ENCODE peak calls at places on chromosomes 16 and 17, in eight cellular contexts. One of them, this sample, is unnamed.

GRCh38 chr16:29806641-29807425 is 504 bp downstream of the MAZ start:
- ATAC-seq in CD4-positive, CD25-positive, alpha-beta regulatory T cell: no peak
- ATAC-seq in HCT116: peak; percentile 24
- ATAC-seq in left lung: no peak
- ATAC-seq in heart left ventricle: no peak
- ATAC-seq in right cardiac atrium: no peak
- ATAC-seq in aorta: no peak
- ATAC-seq in body of pancreas: no peak
- ATAC-seq in this sample: no peak

GRCh38 chr17:35665662-35666061 is 65.8 kb upstream of the RASL10B start:
- ATAC-seq in CD4-positive, CD25-positive, alpha-beta regulatory T cell: no peak
- ATAC-seq in HCT116: no peak
- ATAC-seq in left lung: no peak
- ATAC-seq in heart left ventricle: no peak
- ATAC-seq in right cardiac atrium: no peak
- ATAC-seq in aorta: no peak
- ATAC-seq in body of pancreas: no peak
- ATAC-seq in this sample: no peak

GRCh38 chr17:33292981-33293867 is at the start of gene ASIC2:
- ATAC-seq in CD4-positive, CD25-positive, alpha-beta regulatory T cell: no peak
- ATAC-seq in HCT116: no peak
- ATAC-seq in left lung: peak; percentile 39
- ATAC-seq in heart left ventricle: no peak
- ATAC-seq in right cardiac atrium: no peak
- ATAC-seq in aorta: no peak
- ATAC-seq in body of pancreas: peak; percentile 27
- ATAC-seq in this sample: no peak

GRCh38 chr16:49491736-49492089 is 118.1 kb downstream of the C16orf78 start:
- ATAC-seq in CD4-positive, CD25-positive, alpha-beta regulatory T cell: no peak
- ATAC-seq in HCT116: peak; percentile 83
- ATAC-seq in left lung: peak; percentile 62
- ATAC-seq in heart left ventricle: peak; percentile 55
- ATAC-seq in right cardiac atrium: peak; percentile 87
- ATAC-seq in aorta: peak; percentile 61
- ATAC-seq in body of pancreas: peak; percentile 50
- ATAC-seq in this sample: peak; percentile 56

GRCh38 chr17:6548034-6548433 is 8.3 kb downstream of the PITPNM3 start:
- ATAC-seq in CD4-positive, CD25-positive, alpha-beta regulatory T cell: no peak
- ATAC-seq in HCT116: no peak
- ATAC-seq in left lung: no peak
- ATAC-seq in heart left ventricle: no peak
- ATAC-seq in right cardiac atrium: no peak
- ATAC-seq in aorta: no peak
- ATAC-seq in body of pancreas: no peak
- ATAC-seq in this sample: no peak

GRCh38 chr17:62781356-62781755 is 26.8 kb downstream of the MARCHF10 start:
- ATAC-seq in CD4-positive, CD25-positive, alpha-beta regulatory T cell: no peak
- ATAC-seq in HCT116: no peak
- ATAC-seq in left lung: peak; percentile 63
- ATAC-seq in heart left ventricle: no peak
- ATAC-seq in right cardiac atrium: no peak
- ATAC-seq in aorta: no peak
- ATAC-seq in body of pancreas: no peak
- ATAC-seq in this sample: no peak

GRCh38 chr17:4599505-4600281 is 15.4 kb downstream of the SMTNL2 start:
- ATAC-seq in CD4-positive, CD25-positive, alpha-beta regulatory T cell: no peak
- ATAC-seq in HCT116: no peak
- ATAC-seq in left lung: peak; percentile 68
- ATAC-seq in heart left ventricle: peak; percentile 25
- ATAC-seq in right cardiac atrium: peak; percentile 53
- ATAC-seq in aorta: peak; percentile 53
- ATAC-seq in body of pancreas: peak; percentile 16
- ATAC-seq in this sample: peak; percentile 64

GRCh38 chr17:63399316-63399715 is 46.8 kb downstream of the CYB561 start:
- ATAC-seq in CD4-positive, CD25-positive, alpha-beta regulatory T cell: no peak
- ATAC-seq in HCT116: no peak
- ATAC-seq in left lung: peak; percentile 21
- ATAC-seq in heart left ventricle: peak; percentile 31
- ATAC-seq in right cardiac atrium: peak; percentile 4
- ATAC-seq in aorta: no peak
- ATAC-seq in body of pancreas: no peak
- ATAC-seq in this sample: peak; percentile 10

GRCh38 chr16:89741342-89742014 is 20.1 kb downstream of the ZNF276 start:
- ATAC-seq in CD4-positive, CD25-positive, alpha-beta regulatory T cell: no peak
- ATAC-seq in HCT116: peak; percentile 12
- ATAC-seq in left lung: no peak
- ATAC-seq in heart left ventricle: no peak
- ATAC-seq in right cardiac atrium: peak; percentile 5
- ATAC-seq in aorta: no peak
- ATAC-seq in body of pancreas: no peak
- ATAC-seq in this sample: no peak

GRCh38 chr17:40443988-40444899 is 994 bp downstream of the IGFBP4 start:
- ATAC-seq in CD4-positive, CD25-positive, alpha-beta regulatory T cell: no peak
- ATAC-seq in HCT116: no peak
- ATAC-seq in left lung: no peak
- ATAC-seq in heart left ventricle: no peak
- ATAC-seq in right cardiac atrium: no peak
- ATAC-seq in aorta: no peak
- ATAC-seq in body of pancreas: no peak
- ATAC-seq in this sample: no peak

GRCh38 chr16:68575082-68575481 is 36.0 kb downstream of the ZFP90 start:
- ATAC-seq in CD4-positive, CD25-positive, alpha-beta regulatory T cell: no peak
- ATAC-seq in HCT116: no peak
- ATAC-seq in left lung: no peak
- ATAC-seq in heart left ventricle: no peak
- ATAC-seq in right cardiac atrium: no peak
- ATAC-seq in aorta: no peak
- ATAC-seq in body of pancreas: no peak
- ATAC-seq in this sample: no peak

GRCh38 chr17:45227101-45227591 is 5.5 kb downstream of the FMNL1 start:
- ATAC-seq in CD4-positive, CD25-positive, alpha-beta regulatory T cell: no peak
- ATAC-seq in HCT116: no peak
- ATAC-seq in left lung: no peak
- ATAC-seq in heart left ventricle: no peak
- ATAC-seq in right cardiac atrium: no peak
- ATAC-seq in aorta: no peak
- ATAC-seq in body of pancreas: no peak
- ATAC-seq in this sample: no peak

GRCh38 chr16:80518436-80518835 is 22.4 kb upstream of the DYNLRB2 start:
- ATAC-seq in CD4-positive, CD25-positive, alpha-beta regulatory T cell: peak; percentile 72
- ATAC-seq in HCT116: no peak
- ATAC-seq in left lung: no peak
- ATAC-seq in heart left ventricle: no peak
- ATAC-seq in right cardiac atrium: no peak
- ATAC-seq in aorta: no peak
- ATAC-seq in body of pancreas: no peak
- ATAC-seq in this sample: no peak

GRCh38 chr16:16997349-16997748 is 473.4 kb downstream of the XYLT1 start:
- ATAC-seq in CD4-positive, CD25-positive, alpha-beta regulatory T cell: no peak
- ATAC-seq in HCT116: no peak
- ATAC-seq in left lung: no peak
- ATAC-seq in heart left ventricle: no peak
- ATAC-seq in right cardiac atrium: no peak
- ATAC-seq in aorta: no peak
- ATAC-seq in body of pancreas: no peak
- ATAC-seq in this sample: no peak

GRCh38 chr17:2018716-2019490 is 6.2 kb downstream of the RTN4RL1 start:
- ATAC-seq in CD4-positive, CD25-positive, alpha-beta regulatory T cell: no peak
- ATAC-seq in HCT116: no peak
- ATAC-seq in left lung: no peak
- ATAC-seq in heart left ventricle: no peak
- ATAC-seq in right cardiac atrium: no peak
- ATAC-seq in aorta: no peak
- ATAC-seq in body of pancreas: no peak
- ATAC-seq in this sample: no peak

GRCh38 chr17:66399441-66399840 is 97.0 kb downstream of the PRKCA start:
- ATAC-seq in CD4-positive, CD25-positive, alpha-beta regulatory T cell: peak; percentile 79
- ATAC-seq in HCT116: no peak
- ATAC-seq in left lung: no peak
- ATAC-seq in heart left ventricle: no peak
- ATAC-seq in right cardiac atrium: no peak
- ATAC-seq in aorta: no peak
- ATAC-seq in body of pancreas: no peak
- ATAC-seq in this sample: no peak

DNA sequence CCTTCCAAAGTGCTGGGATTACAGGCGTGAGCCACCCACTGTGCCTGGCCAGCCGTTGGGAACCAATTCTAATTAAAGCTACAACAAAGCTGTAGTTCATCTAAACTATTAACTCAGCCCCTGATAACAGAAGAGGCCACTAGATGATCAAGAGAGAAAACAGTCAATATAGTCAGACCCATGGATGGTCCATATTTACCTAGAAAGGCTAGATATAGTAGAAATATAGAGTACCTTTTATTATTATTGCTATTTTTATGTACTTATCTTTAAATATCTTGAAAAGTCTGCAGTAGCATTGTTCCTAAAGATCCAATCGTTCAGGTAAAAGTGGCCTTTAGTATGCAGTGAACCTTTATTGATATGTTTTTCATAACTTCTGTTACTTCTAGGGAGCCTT is 43.2 kb downstream of the RNF213 start:
- ATAC-seq in CD4-positive, CD25-positive, alpha-beta regulatory T cell: no peak
- ATAC-seq in HCT116: no peak
- ATAC-seq in left lung: no peak
- ATAC-seq in heart left ventricle: no peak
- ATAC-seq in right cardiac atrium: no peak
- ATAC-seq in aorta: no peak
- ATAC-seq in body of pancreas: no peak
- ATAC-seq in this sample: no peak
- H3K9me3 ChIP-seq in CD4-positive, CD25-positive, alpha-beta regulatory T cell: peaks cover 10% of the 10 kb centered on the region
- H3K9me3 ChIP-seq in HCT116: no peaks in the 10 kb centered on the region
- H3K9me3 ChIP-seq in left lung: no peaks in the 10 kb centered on the region
- H3K9me3 ChIP-seq in heart left ventricle: no peaks in the 10 kb centered on the region
- H3K9me3 ChIP-seq in right cardiac atrium: no peaks in the 10 kb centered on the region
- H3K9me3 ChIP-seq in aorta: peaks cover 6% of the 10 kb centered on the region
- H3K9me3 ChIP-seq in body of pancreas: no peaks in the 10 kb centered on the region
- H3K9me3 ChIP-seq in this sample: peaks cover 24% of the 10 kb centered on the region

GRCh38 chr16:55149622-55150021 is 174.4 kb upstream of the IRX6 start:
- ATAC-seq in CD4-positive, CD25-positive, alpha-beta regulatory T cell: no peak
- ATAC-seq in HCT116: no peak
- ATAC-seq in left lung: no peak
- ATAC-seq in heart left ventricle: no peak
- ATAC-seq in right cardiac atrium: no peak
- ATAC-seq in aorta: no peak
- ATAC-seq in body of pancreas: no peak
- ATAC-seq in this sample: no peak

GRCh38 chr16:55145771-55146603 is 178.0 kb upstream of the IRX6 start:
- ATAC-seq in CD4-positive, CD25-positive, alpha-beta regulatory T cell: no peak
- ATAC-seq in HCT116: no peak
- ATAC-seq in left lung: peak; percentile 12
- ATAC-seq in heart left ventricle: no peak
- ATAC-seq in right cardiac atrium: no peak
- ATAC-seq in aorta: no peak
- ATAC-seq in body of pancreas: no peak
- ATAC-seq in this sample: no peak

GRCh38 chr16:55144656-55145055 is 179.3 kb upstream of the IRX6 start:
- ATAC-seq in CD4-positive, CD25-positive, alpha-beta regulatory T cell: no peak
- ATAC-seq in HCT116: no peak
- ATAC-seq in left lung: no peak
- ATAC-seq in heart left ventricle: no peak
- ATAC-seq in right cardiac atrium: no peak
- ATAC-seq in aorta: no peak
- ATAC-seq in body of pancreas: no peak
- ATAC-seq in this sample: no peak

GRCh38 chr16:55146939-55147338 is 177.1 kb upstream of the IRX6 start:
- ATAC-seq in CD4-positive, CD25-positive, alpha-beta regulatory T cell: no peak
- ATAC-seq in HCT116: no peak
- ATAC-seq in left lung: no peak
- ATAC-seq in heart left ventricle: no peak
- ATAC-seq in right cardiac atrium: no peak
- ATAC-seq in aorta: no peak
- ATAC-seq in body of pancreas: no peak
- ATAC-seq in this sample: no peak

GRCh38 chr16:55147401-55147800 is 176.6 kb upstream of the IRX6 start:
- ATAC-seq in CD4-positive, CD25-positive, alpha-beta regulatory T cell: no peak
- ATAC-seq in HCT116: no peak
- ATAC-seq in left lung: no peak
- ATAC-seq in heart left ventricle: no peak
- ATAC-seq in right cardiac atrium: no peak
- ATAC-seq in aorta: no peak
- ATAC-seq in body of pancreas: no peak
- ATAC-seq in this sample: no peak
- H3K4me1 ChIP-seq in CD4-positive, CD25-positive, alpha-beta regulatory T cell: no peaks in the 10 kb centered on the region
- H3K4me1 ChIP-seq in HCT116: no peaks in the 10 kb centered on the region
- H3K4me1 ChIP-seq in left lung: no peaks in the 10 kb centered on the region
- H3K4me1 ChIP-seq in heart left ventricle: no peaks in the 10 kb centered on the region
- H3K4me1 ChIP-seq in right cardiac atrium: no peaks in the 10 kb centered on the region
- H3K4me1 ChIP-seq in aorta: no peaks in the 10 kb centered on the region
- H3K4me1 ChIP-seq in body of pancreas: no peaks in the 10 kb centered on the region
- H3K4me1 ChIP-seq in this sample: no peaks in the 10 kb centered on the region

DNA sequence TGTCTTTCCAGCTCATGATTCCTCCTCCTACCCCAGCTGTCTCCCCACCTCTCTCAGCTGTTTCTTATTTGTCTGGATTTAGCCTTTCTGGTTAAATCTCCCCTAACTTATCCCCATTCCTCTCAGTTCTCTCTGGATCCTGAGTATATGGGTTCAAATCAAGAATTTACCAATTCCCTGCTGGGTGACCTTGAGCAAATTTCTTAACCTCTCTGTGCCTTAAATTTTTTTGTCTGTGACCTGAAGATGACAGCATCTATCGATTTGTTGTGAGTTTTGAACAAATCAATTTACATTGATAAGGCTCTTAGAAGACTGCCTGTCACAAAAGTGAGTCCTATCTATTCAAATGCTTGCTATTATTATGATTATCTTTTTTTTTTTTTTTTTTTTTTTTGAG is 2.0 kb upstream of the KCNG4 start:
- ATAC-seq in CD4-positive, CD25-positive, alpha-beta regulatory T cell: no peak
- ATAC-seq in HCT116: no peak
- ATAC-seq in left lung: no peak
- ATAC-seq in heart left ventricle: no peak
- ATAC-seq in right cardiac atrium: no peak
- ATAC-seq in aorta: no peak
- ATAC-seq in body of pancreas: no peak
- ATAC-seq in this sample: no peak
- H3K27me3 ChIP-seq in CD4-positive, CD25-positive, alpha-beta regulatory T cell: peaks cover 2% of the 10 kb centered on the region
- H3K27me3 ChIP-seq in HCT116: peaks cover 28% of the 10 kb centered on the region
- H3K27me3 ChIP-seq in left lung: peaks cover 30% of the 10 kb centered on the region
- H3K27me3 ChIP-seq in heart left ventricle: no peaks in the 10 kb centered on the region
- H3K27me3 ChIP-seq in right cardiac atrium: no peaks in the 10 kb centered on the region
- H3K27me3 ChIP-seq in aorta: peaks cover 2% of the 10 kb centered on the region
- H3K27me3 ChIP-seq in body of pancreas: no peaks in the 10 kb centered on the region
- H3K27me3 ChIP-seq in this sample: peaks cover 45% of the 10 kb centered on the region

GRCh38 chr17:70059649-70060048 is 15.4 kb upstream of the KCNJ16 start:
- ATAC-seq in CD4-positive, CD25-positive, alpha-beta regulatory T cell: no peak
- ATAC-seq in HCT116: no peak
- ATAC-seq in left lung: no peak
- ATAC-seq in heart left ventricle: no peak
- ATAC-seq in right cardiac atrium: no peak
- ATAC-seq in aorta: no peak
- ATAC-seq in body of pancreas: no peak
- ATAC-seq in this sample: no peak
- H3K9me3 ChIP-seq in CD4-positive, CD25-positive, alpha-beta regulatory T cell: no peaks in the 10 kb centered on the region
- H3K9me3 ChIP-seq in HCT116: peaks cover 4% of the 10 kb centered on the region
- H3K9me3 ChIP-seq in left lung: no peaks in the 10 kb centered on the region
- H3K9me3 ChIP-seq in heart left ventricle: no peaks in the 10 kb centered on the region
- H3K9me3 ChIP-seq in right cardiac atrium: no peaks in the 10 kb centered on the region
- H3K9me3 ChIP-seq in aorta: no peaks in the 10 kb centered on the region
- H3K9me3 ChIP-seq in body of pancreas: no peaks in the 10 kb centered on the region
- H3K9me3 ChIP-seq in this sample: no peaks in the 10 kb centered on the region